ENCODE peak calls at places on chromosomes 6 and 20, in ten cellular contexts. One of them, this sample, is unnamed.

GRCh38 chr6:169905041-169905807 is 153.8 kb downstream of the ERMARD start:
- DNase-seq in kidney epithelial cell: peak
- DNase-seq in cardiac fibroblast: peak
- DNase-seq in lower lobe of right lung: no peak
- DNase-seq in AML-193: no peak
- DNase-seq in stimulated activated CD8-positive, alpha-beta memory T cell treated with anti-CD3 and anti-CD28 coated beads, Interleukin-4, amount 100 ng/mL, for 24 hours: no peak
- DNase-seq in endothelial cell: no peak
- DNase-seq in GM03348: no peak
- DNase-seq in caudate nucleus: no peak
- DNase-seq in dermis blood vessel endothelial cell: peak
- DNase-seq in this sample: peak

GRCh38 chr20:36093804-36094145 is 60.8 kb upstream of the EPB41L1 start:
- DNase-seq in kidney epithelial cell: no peak
- DNase-seq in cardiac fibroblast: no peak
- DNase-seq in lower lobe of right lung: no peak
- DNase-seq in AML-193: no peak
- DNase-seq in stimulated activated CD8-positive, alpha-beta memory T cell treated with anti-CD3 and anti-CD28 coated beads, Interleukin-4, amount 100 ng/mL, for 24 hours: no peak
- DNase-seq in endothelial cell: no peak
- DNase-seq in GM03348: no peak
- DNase-seq in caudate nucleus: no peak
- DNase-seq in dermis blood vessel endothelial cell: peak
- DNase-seq in this sample: no peak

GRCh38 chr20:52083627-52084232 is 107.8 kb downstream of the ZFP64 start:
- DNase-seq in kidney epithelial cell: no peak
- DNase-seq in cardiac fibroblast: peak
- DNase-seq in lower lobe of right lung: no peak
- DNase-seq in AML-193: peak
- DNase-seq in stimulated activated CD8-positive, alpha-beta memory T cell treated with anti-CD3 and anti-CD28 coated beads, Interleukin-4, amount 100 ng/mL, for 24 hours: peak
- DNase-seq in endothelial cell: peak
- DNase-seq in GM03348: peak
- DNase-seq in caudate nucleus: peak
- DNase-seq in dermis blood vessel endothelial cell: peak
- DNase-seq in this sample: peak

GRCh38 chr20:46206025-46206424 is 87.9 kb downstream of the CD40 start:
- DNase-seq in kidney epithelial cell: peak
- DNase-seq in cardiac fibroblast: peak
- DNase-seq in lower lobe of right lung: peak
- DNase-seq in AML-193: peak
- DNase-seq in stimulated activated CD8-positive, alpha-beta memory T cell treated with anti-CD3 and anti-CD28 coated beads, Interleukin-4, amount 100 ng/mL, for 24 hours: no peak
- DNase-seq in endothelial cell: no peak
- DNase-seq in GM03348: peak
- DNase-seq in caudate nucleus: no peak
- DNase-seq in dermis blood vessel endothelial cell: peak
- DNase-seq in this sample: peak

GRCh38 chr20:59403261-59403961 is 103.0 kb downstream of the EDN3 start:
- DNase-seq in kidney epithelial cell: no peak
- DNase-seq in cardiac fibroblast: no peak
- DNase-seq in lower lobe of right lung: peak
- DNase-seq in AML-193: peak
- DNase-seq in stimulated activated CD8-positive, alpha-beta memory T cell treated with anti-CD3 and anti-CD28 coated beads, Interleukin-4, amount 100 ng/mL, for 24 hours: peak
- DNase-seq in endothelial cell: peak
- DNase-seq in GM03348: peak
- DNase-seq in caudate nucleus: peak
- DNase-seq in dermis blood vessel endothelial cell: peak
- DNase-seq in this sample: no peak

GRCh38 chr20:15487030-15487429 is 1086.2 kb downstream of the KIF16B start:
- DNase-seq in kidney epithelial cell: peak
- DNase-seq in cardiac fibroblast: no peak
- DNase-seq in lower lobe of right lung: no peak
- DNase-seq in AML-193: no peak
- DNase-seq in stimulated activated CD8-positive, alpha-beta memory T cell treated with anti-CD3 and anti-CD28 coated beads, Interleukin-4, amount 100 ng/mL, for 24 hours: no peak
- DNase-seq in endothelial cell: no peak
- DNase-seq in GM03348: no peak
- DNase-seq in caudate nucleus: no peak
- DNase-seq in dermis blood vessel endothelial cell: no peak
- DNase-seq in this sample: no peak

GRCh38 chr6:28553986-28554881 is 28.6 kb downstream of the GPX5 start:
- DNase-seq in kidney epithelial cell: no peak
- DNase-seq in cardiac fibroblast: no peak
- DNase-seq in lower lobe of right lung: no peak
- DNase-seq in AML-193: no peak
- DNase-seq in stimulated activated CD8-positive, alpha-beta memory T cell treated with anti-CD3 and anti-CD28 coated beads, Interleukin-4, amount 100 ng/mL, for 24 hours: no peak
- DNase-seq in endothelial cell: no peak
- DNase-seq in GM03348: no peak
- DNase-seq in caudate nucleus: no peak
- DNase-seq in dermis blood vessel endothelial cell: no peak
- DNase-seq in this sample: no peak

GRCh38 chr20:6490849-6491248 is 276.6 kb upstream of the BMP2 start:
- DNase-seq in kidney epithelial cell: no peak
- DNase-seq in cardiac fibroblast: no peak
- DNase-seq in lower lobe of right lung: no peak
- DNase-seq in AML-193: no peak
- DNase-seq in stimulated activated CD8-positive, alpha-beta memory T cell treated with anti-CD3 and anti-CD28 coated beads, Interleukin-4, amount 100 ng/mL, for 24 hours: no peak
- DNase-seq in endothelial cell: no peak
- DNase-seq in GM03348: no peak
- DNase-seq in caudate nucleus: no peak
- DNase-seq in dermis blood vessel endothelial cell: no peak
- DNase-seq in this sample: no peak

GRCh38 chr20:50872562-50873288 is 58.5 kb downstream of the ADNP start:
- DNase-seq in kidney epithelial cell: no peak
- DNase-seq in cardiac fibroblast: no peak
- DNase-seq in lower lobe of right lung: no peak
- DNase-seq in AML-193: no peak
- DNase-seq in stimulated activated CD8-positive, alpha-beta memory T cell treated with anti-CD3 and anti-CD28 coated beads, Interleukin-4, amount 100 ng/mL, for 24 hours: no peak
- DNase-seq in endothelial cell: peak
- DNase-seq in GM03348: no peak
- DNase-seq in caudate nucleus: no peak
- DNase-seq in dermis blood vessel endothelial cell: peak
- DNase-seq in this sample: no peak

GRCh38 chr20:4898282-4898681 is 103.0 kb downstream of the SLC23A2 start:
- DNase-seq in kidney epithelial cell: peak
- DNase-seq in cardiac fibroblast: peak
- DNase-seq in lower lobe of right lung: no peak
- DNase-seq in AML-193: no peak
- DNase-seq in stimulated activated CD8-positive, alpha-beta memory T cell treated with anti-CD3 and anti-CD28 coated beads, Interleukin-4, amount 100 ng/mL, for 24 hours: no peak
- DNase-seq in endothelial cell: no peak
- DNase-seq in GM03348: peak
- DNase-seq in caudate nucleus: peak
- DNase-seq in dermis blood vessel endothelial cell: peak
- DNase-seq in this sample: peak

GRCh38 chr6:138500867-138501446 is 1.7 kb upstream of the NHSL1 start:
- DNase-seq in kidney epithelial cell: no peak
- DNase-seq in cardiac fibroblast: no peak
- DNase-seq in lower lobe of right lung: no peak
- DNase-seq in AML-193: no peak
- DNase-seq in stimulated activated CD8-positive, alpha-beta memory T cell treated with anti-CD3 and anti-CD28 coated beads, Interleukin-4, amount 100 ng/mL, for 24 hours: no peak
- DNase-seq in endothelial cell: no peak
- DNase-seq in GM03348: no peak
- DNase-seq in caudate nucleus: no peak
- DNase-seq in dermis blood vessel endothelial cell: no peak
- DNase-seq in this sample: no peak

GRCh38 chr20:16369441-16369840 is 203.8 kb downstream of the KIF16B start:
- DNase-seq in kidney epithelial cell: no peak
- DNase-seq in cardiac fibroblast: no peak
- DNase-seq in lower lobe of right lung: no peak
- DNase-seq in AML-193: no peak
- DNase-seq in stimulated activated CD8-positive, alpha-beta memory T cell treated with anti-CD3 and anti-CD28 coated beads, Interleukin-4, amount 100 ng/mL, for 24 hours: no peak
- DNase-seq in endothelial cell: no peak
- DNase-seq in GM03348: no peak
- DNase-seq in caudate nucleus: no peak
- DNase-seq in dermis blood vessel endothelial cell: no peak
- DNase-seq in this sample: no peak

GRCh38 chr6:107815846-107816245 is 8.3 kb downstream of the SCML4 start:
- DNase-seq in kidney epithelial cell: no peak
- DNase-seq in cardiac fibroblast: no peak
- DNase-seq in lower lobe of right lung: no peak
- DNase-seq in AML-193: no peak
- DNase-seq in stimulated activated CD8-positive, alpha-beta memory T cell treated with anti-CD3 and anti-CD28 coated beads, Interleukin-4, amount 100 ng/mL, for 24 hours: no peak
- DNase-seq in endothelial cell: no peak
- DNase-seq in GM03348: no peak
- DNase-seq in caudate nucleus: no peak
- DNase-seq in dermis blood vessel endothelial cell: no peak
- DNase-seq in this sample: no peak

GRCh38 chr6:82614518-82614917 is 250.9 kb downstream of the TPBG start:
- DNase-seq in kidney epithelial cell: no peak
- DNase-seq in cardiac fibroblast: no peak
- DNase-seq in lower lobe of right lung: no peak
- DNase-seq in AML-193: no peak
- DNase-seq in stimulated activated CD8-positive, alpha-beta memory T cell treated with anti-CD3 and anti-CD28 coated beads, Interleukin-4, amount 100 ng/mL, for 24 hours: no peak
- DNase-seq in endothelial cell: no peak
- DNase-seq in GM03348: no peak
- DNase-seq in caudate nucleus: no peak
- DNase-seq in dermis blood vessel endothelial cell: no peak
- DNase-seq in this sample: no peak

GRCh38 chr20:63694596-63695418 is 1.6 kb upstream of the TNFRSF6B start:
- DNase-seq in kidney epithelial cell: no peak
- DNase-seq in cardiac fibroblast: no peak
- DNase-seq in lower lobe of right lung: no peak
- DNase-seq in AML-193: no peak
- DNase-seq in stimulated activated CD8-positive, alpha-beta memory T cell treated with anti-CD3 and anti-CD28 coated beads, Interleukin-4, amount 100 ng/mL, for 24 hours: no peak
- DNase-seq in endothelial cell: no peak
- DNase-seq in GM03348: no peak
- DNase-seq in caudate nucleus: no peak
- DNase-seq in dermis blood vessel endothelial cell: no peak
- DNase-seq in this sample: no peak

GRCh38 chr20:11496382-11496781 is 421.3 kb upstream of the BTBD3 start:
- DNase-seq in kidney epithelial cell: peak
- DNase-seq in cardiac fibroblast: no peak
- DNase-seq in lower lobe of right lung: no peak
- DNase-seq in AML-193: no peak
- DNase-seq in stimulated activated CD8-positive, alpha-beta memory T cell treated with anti-CD3 and anti-CD28 coated beads, Interleukin-4, amount 100 ng/mL, for 24 hours: no peak
- DNase-seq in endothelial cell: no peak
- DNase-seq in GM03348: no peak
- DNase-seq in caudate nucleus: no peak
- DNase-seq in dermis blood vessel endothelial cell: no peak
- DNase-seq in this sample: no peak

GRCh38 chr6:75893058-75893775 is 144.2 kb downstream of the MYO6 start:
- DNase-seq in kidney epithelial cell: peak
- DNase-seq in cardiac fibroblast: peak
- DNase-seq in lower lobe of right lung: no peak
- DNase-seq in AML-193: peak
- DNase-seq in stimulated activated CD8-positive, alpha-beta memory T cell treated with anti-CD3 and anti-CD28 coated beads, Interleukin-4, amount 100 ng/mL, for 24 hours: no peak
- DNase-seq in endothelial cell: no peak
- DNase-seq in GM03348: peak
- DNase-seq in caudate nucleus: no peak
- DNase-seq in dermis blood vessel endothelial cell: peak
- DNase-seq in this sample: peak

GRCh38 chr20:56715309-56715708 is 86.2 kb downstream of the TFAP2C start:
- DNase-seq in kidney epithelial cell: no peak
- DNase-seq in cardiac fibroblast: no peak
- DNase-seq in lower lobe of right lung: no peak
- DNase-seq in AML-193: no peak
- DNase-seq in stimulated activated CD8-positive, alpha-beta memory T cell treated with anti-CD3 and anti-CD28 coated beads, Interleukin-4, amount 100 ng/mL, for 24 hours: no peak
- DNase-seq in endothelial cell: no peak
- DNase-seq in GM03348: no peak
- DNase-seq in caudate nucleus: no peak
- DNase-seq in dermis blood vessel endothelial cell: no peak
- DNase-seq in this sample: no peak

This sample was measured in bronchial epithelial cell.